ENCODE peak calls at places on chromosome 4, in five cellular contexts. P is adipocyte, V is left ventricle myocardium inferior, X is tibial artery, R is neuronal stem cell. J is an unnamed sample. For H3K36me3 and H3K9me3, the result is how much of the 10 kb centered on the place peaks cover.

GRCh38 chr4:42768125-42768748 is 111.3 kb upstream of the ATP8A1 start:
- DNase-seq in X (no peak), V (no peak), P (no peak), R (no peak), J (no peak)

GRCh38 chr4:175705407-175705806 is 106.7 kb downstream of the GPM6A start:
- DNase-seq in V (no peak), X (no peak), R (peak), P (peak), J (no peak)

GRCh38 chr4:182928061-182928460 is 10.9 kb upstream of the DCTD start:
- DNase-seq in X (no peak), P (no peak), V (no peak), R (no peak), J (no peak)

GRCh38 chr4:184317234-184317918 is 99.7 kb upstream of the ENPP6 start:
- DNase-seq in X (no peak), P (no peak), R (no peak), V (no peak), J (no peak)

GRCh38 chr4:47566975-47567374 is 81.9 kb downstream of the ATP10D start:
- DNase-seq in R (no peak), P (no peak), X (no peak), V (no peak), J (no peak)

GRCh38 chr4:35189988-35190613 is 1054.2 kb downstream of the ARAP2 start:
- DNase-seq in X (no peak), R (no peak), P (no peak), V (no peak), J (no peak)

GRCh38 chr4:114132199-114132598 is 152.8 kb upstream of the ARSJ start:
- DNase-seq in P (no peak), X (no peak), R (no peak), V (no peak), J (no peak)

GRCh38 chr4:163548481-163549243 is 54.2 kb downstream of the TMA16 start:
- DNase-seq in P (peak), X (no peak), R (peak), V (no peak), J (no peak)

GRCh38 chr4:173489514-173489913 is 40.5 kb downstream of the HAND2 start:
- DNase-seq in R (no peak), P (peak), X (no peak), V (no peak), J (no peak)

GRCh38 chr4:53366301-53366716 is 448 bp upstream of the SCFD2 start:
- DNase-seq in X (no peak), R (no peak), P (no peak), V (no peak), J (no peak)

GRCh38 chr4:95540227-95540626 is 8.5 kb downstream of the UNC5C start:
- DNase-seq in P (no peak), R (no peak), V (no peak), X (no peak), J (no peak)

GRCh38 chr4:139229534-139230039 is 50.4 kb downstream of the MGARP start:
- DNase-seq in V (no peak), P (peak), X (no peak), R (no peak), J (no peak)

GRCh38 chr4:106315476-106315967 is 487 bp downstream of the TBCK start:
- DNase-seq in V (no peak), X (no peak), R (no peak), P (peak), J (no peak)

GRCh38 chr4:61149278-61149677 is 50.8 kb upstream of the ADGRL3 start:
- DNase-seq in R (no peak), X (no peak), P (peak), V (no peak), J (no peak)

GRCh38 chr4:113744667-113745241 is 16.8 kb downstream of the CAMK2D start:
- DNase-seq in V (no peak), P (no peak), X (no peak), R (no peak), J (no peak)

GRCh38 chr4:154507170-154507569 is 15.6 kb upstream of the DCHS2 start:
- DNase-seq in V (no peak), X (no peak), P (no peak), R (no peak), J (no peak)

GRCh38 chr4:6369035-6369434 is 99.4 kb downstream of the WFS1 start:
- DNase-seq in P (no peak), R (no peak), V (no peak), X (no peak), J (no peak)
- H3K36me3 ChIP-seq in P (under half), R (under half), V (under half), X (under half), J (under half)

DNA sequence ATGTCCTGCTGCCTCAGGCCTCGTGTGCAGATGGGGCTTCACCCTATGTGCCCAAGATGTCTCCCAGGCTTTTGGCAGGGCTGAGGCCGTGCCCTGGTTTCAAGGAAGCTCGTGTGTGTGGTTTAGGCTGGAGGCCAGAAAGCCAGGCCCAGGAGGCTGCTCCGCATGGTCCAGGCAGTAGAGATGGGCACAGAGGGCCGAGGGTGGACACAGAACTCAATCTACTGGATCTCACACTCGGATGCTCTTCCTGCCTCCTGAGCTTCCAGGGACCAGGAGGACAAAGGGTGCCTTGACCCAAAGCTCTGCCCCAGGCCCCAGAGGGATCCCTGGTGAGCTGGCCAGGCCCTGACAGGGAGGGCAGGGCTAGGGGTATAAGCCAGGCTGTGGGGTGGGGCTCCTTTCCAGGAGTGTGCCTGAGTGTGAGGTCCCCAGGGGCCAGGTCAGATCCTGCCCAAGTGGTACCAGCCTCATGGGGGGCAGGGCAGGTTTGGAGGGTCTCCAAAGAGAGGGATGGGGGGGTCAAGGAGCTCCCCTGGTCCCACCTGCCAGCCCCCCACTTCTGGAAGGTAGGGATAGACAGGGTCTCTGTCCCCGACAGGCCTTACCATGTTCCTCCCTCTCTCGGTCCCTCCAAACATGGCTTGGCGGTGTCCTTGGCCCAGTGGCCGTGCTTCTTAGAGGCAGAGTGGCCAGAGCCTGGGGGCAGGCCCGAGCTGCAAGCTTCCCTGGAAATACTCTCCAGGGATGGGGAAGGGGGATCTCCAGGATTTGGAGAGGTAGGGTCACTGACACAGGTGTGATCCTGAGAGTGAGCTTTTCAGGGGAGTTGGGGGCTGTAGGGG is 23.8 kb downstream of the HTRA3 start:
- DNase-seq in X (no peak), R (no peak), V (peak), P (no peak), J (peak)
- H3K9me3 ChIP-seq in X (under half), R (under half), V (under half), P (under half), J (under half)

DNA sequence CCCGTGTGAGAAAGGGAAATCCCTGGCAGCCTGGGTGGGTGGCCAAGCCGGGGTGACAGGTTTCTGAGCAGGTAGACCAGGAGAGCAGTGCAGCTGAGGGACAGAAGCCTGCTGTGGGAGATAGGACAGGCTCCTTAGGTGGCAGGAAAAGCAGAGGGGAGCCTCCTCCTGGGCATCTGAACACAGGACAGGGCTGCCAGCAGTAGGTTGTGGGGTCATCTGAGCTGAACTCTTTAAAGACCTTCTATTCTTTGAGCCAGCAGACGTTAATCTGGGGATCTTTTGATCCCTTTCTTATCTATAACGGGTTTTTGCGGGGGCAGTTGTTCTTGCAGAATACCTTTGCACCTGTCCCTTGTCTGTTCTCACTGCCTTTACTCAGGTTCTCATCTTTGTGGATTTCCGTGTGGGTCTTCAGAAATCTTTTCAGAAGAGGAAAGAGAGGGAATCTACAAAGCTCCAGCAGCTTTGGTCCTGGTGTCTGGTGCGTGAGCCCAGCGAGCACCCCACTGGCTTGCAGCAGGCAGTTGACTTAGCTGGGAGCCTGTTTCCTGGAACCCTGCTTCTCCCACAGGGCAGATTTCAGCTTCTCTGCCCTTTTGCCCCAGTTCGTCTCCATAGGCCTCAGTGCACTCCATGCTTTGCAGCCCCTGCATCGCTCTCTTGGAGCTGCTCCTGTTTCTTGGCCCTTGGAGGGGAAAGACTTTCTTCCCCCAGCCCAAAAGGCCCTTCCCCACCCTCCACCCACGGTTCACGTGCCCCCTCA is 35.8 kb upstream of the TADA2B start:
- DNase-seq in R (no peak), V (no peak), P (no peak), X (no peak), J (no peak)
- H3K36me3 ChIP-seq in R (under half), V (half or more), P (half or more), X (under half), J (under half)

GRCh38 chr4:160136021-160136420 is 1033.1 kb downstream of the RAPGEF2 start:
- DNase-seq in R (no peak), V (no peak), X (no peak), P (no peak), J (no peak)
- H3K9me3 ChIP-seq in R (under half), V (under half), X (under half), P (under half), J (under half)

DNA sequence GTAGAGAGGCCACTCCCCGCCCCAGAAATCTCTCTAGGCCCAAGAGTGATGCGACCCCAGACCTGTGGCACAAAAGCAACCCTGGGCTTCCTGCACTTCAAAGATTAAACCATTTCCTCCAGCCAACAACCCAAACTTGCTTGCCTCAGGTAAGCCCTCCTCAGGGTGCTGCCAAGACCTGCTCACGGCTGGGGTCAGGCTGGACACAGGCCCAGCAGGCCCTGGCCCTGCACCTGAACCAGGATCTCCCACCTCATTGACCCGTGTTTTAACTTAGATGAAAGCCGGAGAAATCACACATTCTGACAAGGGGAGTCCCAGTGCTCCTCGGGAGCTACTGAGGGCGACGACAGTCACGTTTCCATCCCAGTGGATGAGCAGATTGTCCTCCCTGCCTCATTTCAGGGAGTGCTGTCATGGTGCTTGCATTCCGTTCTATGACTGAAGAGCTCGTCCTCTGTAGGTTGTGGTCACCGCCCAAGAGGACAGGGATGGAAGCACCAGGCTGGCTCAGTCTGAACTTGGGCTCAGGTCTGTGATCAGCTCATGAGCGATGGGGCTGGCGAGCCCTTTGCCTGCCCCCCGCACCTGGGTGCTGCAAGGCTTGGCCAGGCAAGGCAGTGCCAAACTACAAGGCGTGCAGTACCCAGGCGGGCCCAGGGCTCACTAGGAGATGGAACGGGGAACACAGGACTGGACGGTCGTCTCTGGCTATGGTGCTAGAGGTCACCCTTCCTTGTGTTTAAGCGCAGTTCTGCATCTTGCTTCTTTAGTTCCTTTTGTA is 25.9 kb downstream of the WDR1 start:
- DNase-seq in P (no peak), R (no peak), X (no peak), V (peak), J (no peak)
- H3K36me3 ChIP-seq in P (half or more), R (half or more), X (half or more), V (half or more), J (half or more)

GRCh38 chr4:16764622-16765021 is 133.8 kb downstream of the LDB2 start:
- DNase-seq in R (no peak), X (no peak), V (no peak), P (no peak), J (no peak)

GRCh38 chr4:16758206-16758605 is 140.2 kb downstream of the LDB2 start:
- DNase-seq in P (no peak), V (no peak), R (no peak), X (no peak), J (no peak)

GRCh38 chr4:16759781-16760459 is 138.5 kb downstream of the LDB2 start:
- DNase-seq in V (no peak), P (peak), X (no peak), R (no peak), J (no peak)

GRCh38 chr4:16758816-16759215 is 139.6 kb downstream of the LDB2 start:
- DNase-seq in X (no peak), V (no peak), R (no peak), P (no peak), J (no peak)

GRCh38 chr4:16761031-16761430 is 137.4 kb downstream of the LDB2 start:
- DNase-seq in R (no peak), P (no peak), V (no peak), X (no peak), J (no peak)
- H3K9me3 ChIP-seq in R (under half), P (under half), V (under half), X (under half), J (under half)

GRCh38 chr4:5575941-5576340 is 132.4 kb downstream of the EVC2 start:
- DNase-seq in R (no peak), V (no peak), P (no peak), X (no peak), J (no peak)
- H3K36me3 ChIP-seq in R (under half), V (under half), P (under half), X (under half), J (under half)

GRCh38 chr4:189525304-189525703 is 415.4 kb upstream of the FRG1 start:
- DNase-seq in V (no peak), X (no peak), R (no peak), P (no peak), J (no peak)
- H3K9me3 ChIP-seq in V (half or more), X (under half), R (under half), P (under half), J (under half)

DNA sequence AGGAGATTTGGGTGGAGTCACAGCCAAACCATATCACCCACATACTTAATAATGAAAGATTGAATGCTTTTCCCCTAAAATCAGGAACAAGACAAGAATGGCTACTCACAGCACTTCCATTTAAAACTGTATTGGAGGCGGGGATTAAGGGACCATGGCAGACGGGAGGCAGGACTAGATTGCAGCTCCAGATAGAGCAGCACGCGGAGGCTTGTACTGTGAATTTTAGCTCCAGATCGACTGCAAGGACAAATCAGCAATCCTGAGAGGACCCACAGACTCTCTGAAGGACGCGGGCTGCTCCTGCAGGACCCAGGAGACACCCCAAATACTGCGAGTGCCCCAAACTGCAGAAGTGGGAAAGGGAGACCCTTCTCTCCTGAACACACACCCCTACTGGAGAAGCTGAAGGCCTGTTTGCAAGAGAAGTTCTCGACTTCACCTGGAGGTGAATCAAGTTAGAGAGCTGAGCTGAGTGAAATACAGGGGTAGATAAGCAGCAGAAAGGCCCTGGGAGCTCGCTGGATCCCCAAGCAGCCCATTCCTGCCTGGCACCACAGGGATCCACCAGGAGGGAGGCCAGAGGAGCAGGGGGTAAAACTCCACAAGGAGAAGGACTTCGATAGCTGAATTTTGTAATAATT is 207.4 kb upstream of the INTU start:
- DNase-seq in R (no peak), P (no peak), V (no peak), X (no peak), J (no peak)
- H3K36me3 ChIP-seq in R (under half), P (under half), V (under half), X (under half), J (under half)

DNA sequence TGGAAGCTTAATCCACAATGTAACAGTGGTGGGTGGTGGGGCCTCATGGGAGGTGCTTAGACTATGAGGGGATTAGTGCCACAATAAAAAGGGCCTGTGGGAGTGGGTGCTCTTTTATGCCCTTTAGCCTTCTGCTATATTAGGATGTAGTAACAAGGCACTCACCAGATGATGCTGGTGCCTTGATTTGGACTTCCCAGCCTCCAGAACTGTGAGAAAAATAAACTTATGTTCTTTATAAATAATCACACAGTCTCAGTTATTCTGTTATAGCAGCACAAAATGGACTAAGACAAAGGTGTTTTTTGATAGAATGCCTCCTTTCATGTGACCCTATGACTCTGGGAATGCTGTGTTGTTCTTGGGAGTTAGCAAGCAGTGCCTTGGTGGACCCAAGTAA is 89.8 kb downstream of the STIM2 start:
- DNase-seq in P (no peak), V (no peak), X (no peak), R (no peak), J (no peak)
- H3K9me3 ChIP-seq in P (under half), V (under half), X (under half), R (under half), J (under half)